ENCODE peak calls at places on chromosomes 7 and 10, in seven cellular contexts. L, S, G, Z, Q, H and U are unnamed samples.

GRCh38 chr7:130875265-130875741 is 141.3 kb upstream of the KLF14 start:
- DNase-seq in L (no peak), S (peak; percentile 71), G (no peak), Z (peak; percentile 46), Q (peak; percentile 54), H (no peak), U (no peak)

GRCh38 chr7:25216837-25217236 is 11.4 kb downstream of the NPVF start:
- DNase-seq in L (no peak), S (no peak), G (no peak), Z (peak; percentile 25), Q (no peak), H (no peak), U (no peak)

GRCh38 chr7:155803418-155804376 is 8.6 kb downstream of the SHH start:
- DNase-seq in L (no peak), S (peak; percentile 78), G (no peak), Z (no peak), Q (no peak), H (no peak), U (no peak)

GRCh38 chr7:34757570-34758110 is 99.6 kb downstream of the NPSR1 start:
- DNase-seq in L (no peak), S (no peak), G (no peak), Z (no peak), Q (no peak), H (no peak), U (no peak)

GRCh38 chr7:2869981-2870380 is 25.9 kb upstream of the GNA12 start:
- DNase-seq in L (no peak), S (no peak), G (no peak), Z (no peak), Q (no peak), H (no peak), U (no peak)

GRCh38 chr10:98041352-98042043 is 11.1 kb upstream of the CRTAC1 start:
- DNase-seq in L (peak; percentile 72), S (peak; percentile 68), G (no peak), Z (peak; percentile 69), Q (peak; percentile 49), H (no peak), U (peak; percentile 54)

GRCh38 chr10:28719789-28720436 is 42.6 kb downstream of the BAMBI start:
- DNase-seq in L (no peak), S (no peak), G (no peak), Z (no peak), Q (no peak), H (no peak), U (no peak)

GRCh38 chr7:74289660-74290589 is 718 bp downstream of the CLIP2 start:
- DNase-seq in L (peak; percentile 82), S (peak; percentile 50), G (peak; percentile 40), Z (peak; percentile 47), Q (no peak), H (no peak), U (peak; percentile 38)

GRCh38 chr7:91235211-91235832 is 28.9 kb upstream of the FZD1 start:
- DNase-seq in L (no peak), S (no peak), G (no peak), Z (no peak), Q (no peak), H (no peak), U (no peak)

GRCh38 chr7:155844019-155844453 is 31.8 kb upstream of the SHH start:
- DNase-seq in L (peak; percentile 47), S (peak; percentile 95), G (no peak), Z (no peak), Q (no peak), H (no peak), U (no peak)

GRCh38 chr10:43396928-43397624 is 11.9 kb downstream of the HNRNPF start:
- DNase-seq in L (peak; percentile 94), S (peak; percentile 94), G (peak; percentile 77), Z (peak; percentile 87), Q (no peak), H (peak; percentile 80), U (peak; percentile 52)

GRCh38 chr10:73117976-73118743 is 7.9 kb downstream of the NUDT13 start:
- DNase-seq in L (no peak), S (no peak), G (no peak), Z (peak; percentile 75), Q (no peak), H (no peak), U (no peak)

GRCh38 chr10:42598249-42598873 is 40.0 kb downstream of the ZNF33B start:
- DNase-seq in L (no peak), S (no peak), G (no peak), Z (no peak), Q (no peak), H (no peak), U (no peak)

GRCh38 chr10:4082851-4083250 is 297.8 kb upstream of the KLF6 start:
- DNase-seq in L (no peak), S (no peak), G (no peak), Z (no peak), Q (no peak), H (no peak), U (no peak)

GRCh38 chr7:141158562-141158961 is 84.7 kb downstream of the TMEM178B start:
- DNase-seq in L (peak; percentile 72), S (no peak), G (no peak), Z (peak; percentile 70), Q (no peak), H (no peak), U (no peak)

GRCh38 chr7:151727579-151728285 is 149.2 kb downstream of the PRKAG2 start:
- DNase-seq in L (peak; percentile 95), S (peak; percentile 65), G (no peak), Z (peak; percentile 96), Q (peak; percentile 54), H (no peak), U (no peak)

GRCh38 chr7:43792471-43792870 is 34.0 kb downstream of the BLVRA start:
- DNase-seq in L (no peak), S (no peak), G (no peak), Z (no peak), Q (no peak), H (no peak), U (no peak)

GRCh38 chr7:70694909-70695803 is 436.8 kb upstream of the GALNT17 start:
- DNase-seq in L (no peak), S (no peak), G (no peak), Z (peak; percentile 13), Q (no peak), H (no peak), U (no peak)

GRCh38 chr7:123836656-123837055 is 8.3 kb upstream of the HYAL4 start:
- DNase-seq in L (no peak), S (no peak), G (no peak), Z (no peak), Q (no peak), H (no peak), U (no peak)

GRCh38 chr10:127195041-127195506 is 1.3 kb downstream of the INSYN2A start:
- DNase-seq in L (no peak), S (no peak), G (no peak), Z (peak; percentile 22), Q (no peak), H (no peak), U (no peak)

GRCh38 chr10:128871671-128872231 is 595.3 kb upstream of the MGMT start:
- DNase-seq in L (no peak), S (no peak), G (no peak), Z (no peak), Q (no peak), H (no peak), U (no peak)

GRCh38 chr7:2150445-2150815 is 82.3 kb downstream of the MAD1L1 start:
- DNase-seq in L (no peak), S (no peak), G (no peak), Z (no peak), Q (no peak), H (no peak), U (no peak)

GRCh38 chr7:84912993-84913635 is 273.7 kb downstream of the SEMA3D start:
- DNase-seq in L (no peak), S (no peak), G (no peak), Z (no peak), Q (peak; percentile 9), H (no peak), U (no peak)

GRCh38 chr7:43302211-43302711 is 189.8 kb downstream of the HECW1 start:
- DNase-seq in L (no peak), S (no peak), G (no peak), Z (peak; percentile 58), Q (no peak), H (no peak), U (no peak)

GRCh38 chr10:5531558-5532230 is 6.9 kb downstream of the CALML3 start:
- DNase-seq in L (peak; percentile 53), S (peak; percentile 7), G (no peak), Z (no peak), Q (no peak), H (no peak), U (no peak)

GRCh38 chr10:94274142-94274787 is 88.5 kb downstream of the NOC3L start:
- DNase-seq in L (peak; percentile 85), S (no peak), G (no peak), Z (no peak), Q (no peak), H (no peak), U (no peak)

GRCh38 chr10:122301055-122301810 is 30.1 kb downstream of the BTBD16 start:
- DNase-seq in L (no peak), S (no peak), G (peak; percentile 46), Z (no peak), Q (no peak), H (no peak), U (no peak)
- H3K27ac ChIP-seq in L (no peak overlapping the region), S (peak overlapping the region; percentile 49), G (no peak overlapping the region), Z (peak overlapping the region; percentile 81), Q (no peak overlapping the region), H (peak overlapping the region; percentile 98), U (peak overlapping the region; percentile 80)

GRCh38 chr10:30115391-30116253 is 56.2 kb upstream of the JCAD start:
- DNase-seq in L (no peak), S (no peak), G (no peak), Z (no peak), Q (no peak), H (no peak), U (peak; percentile 3)
- H3K27ac ChIP-seq in L (peak overlapping the region; percentile 77), S (no peak overlapping the region), G (no peak overlapping the region), Z (no peak overlapping the region), Q (no peak overlapping the region), H (no peak overlapping the region), U (peak overlapping the region; percentile 52)

GRCh38 chr10:124220547-124220946 is 127.1 kb upstream of the CHST15 start:
- DNase-seq in L (no peak), S (no peak), G (no peak), Z (no peak), Q (no peak), H (no peak), U (no peak)
- H3K27ac ChIP-seq in L (no peak overlapping the region), S (no peak overlapping the region), G (no peak overlapping the region), Z (no peak overlapping the region), Q (no peak overlapping the region), H (no peak overlapping the region), U (no peak overlapping the region)

GRCh38 chr10:91517394-91517793 is 107.2 kb downstream of the HECTD2 start:
- DNase-seq in L (no peak), S (no peak), G (no peak), Z (no peak), Q (no peak), H (no peak), U (no peak)

GRCh38 chr10:91521444-91521843 is 111.3 kb downstream of the HECTD2 start:
- DNase-seq in L (no peak), S (no peak), G (no peak), Z (no peak), Q (no peak), H (no peak), U (no peak)

GRCh38 chr10:91520657-91521056 is 110.5 kb downstream of the HECTD2 start:
- DNase-seq in L (peak; percentile 74), S (no peak), G (no peak), Z (no peak), Q (no peak), H (no peak), U (no peak)

GRCh38 chr10:91514684-91515253 is 104.6 kb downstream of the HECTD2 start:
- DNase-seq in L (no peak), S (no peak), G (no peak), Z (no peak), Q (no peak), H (no peak), U (no peak)

GRCh38 chr10:91519899-91520514 is 109.9 kb downstream of the HECTD2 start:
- DNase-seq in L (no peak), S (no peak), G (no peak), Z (no peak), Q (no peak), H (no peak), U (no peak)
- H3K27ac ChIP-seq in L (no peak overlapping the region), S (peak overlapping the region; percentile 22), G (no peak overlapping the region), Z (no peak overlapping the region), Q (no peak overlapping the region), H (no peak overlapping the region), U (no peak overlapping the region)